ENCODE peak calls at places on chromosome 7, in nine cellular contexts. One of them, this sample, is unnamed.

GRCh38 chr7:55641273-55641691 is 69.0 kb upstream of the VOPP1 start:
- DNase-seq in CD4-positive, CD25-positive, alpha-beta regulatory T cell: peak; percentile 69
- DNase-seq in colonic mucosa: peak; percentile 47
- DNase-seq in GM12878: peak; percentile 65
- DNase-seq in naive thymus-derived CD4-positive, alpha-beta T cell: peak; percentile 49
- DNase-seq in heart left ventricle: peak; percentile 42
- DNase-seq in pancreas: no peak
- DNase-seq in lower lobe of right lung: no peak
- DNase-seq in CD8-positive, alpha-beta memory T cell: peak; percentile 47
- DNase-seq in this sample: no peak

GRCh38 chr7:151051108-151051507 is 2.8 kb downstream of the ASIC3 start:
- DNase-seq in CD4-positive, CD25-positive, alpha-beta regulatory T cell: peak; percentile 76
- DNase-seq in colonic mucosa: peak; percentile 45
- DNase-seq in GM12878: no peak
- DNase-seq in naive thymus-derived CD4-positive, alpha-beta T cell: peak; percentile 71
- DNase-seq in heart left ventricle: peak; percentile 55
- DNase-seq in pancreas: peak; percentile 73
- DNase-seq in lower lobe of right lung: peak; percentile 72
- DNase-seq in CD8-positive, alpha-beta memory T cell: peak; percentile 58
- DNase-seq in this sample: peak; percentile 84

GRCh38 chr7:92831716-92832622 is 4.4 kb downstream of the CDK6 start:
- DNase-seq in CD4-positive, CD25-positive, alpha-beta regulatory T cell: no peak
- DNase-seq in colonic mucosa: peak; percentile 43
- DNase-seq in GM12878: no peak
- DNase-seq in naive thymus-derived CD4-positive, alpha-beta T cell: no peak
- DNase-seq in heart left ventricle: no peak
- DNase-seq in pancreas: no peak
- DNase-seq in lower lobe of right lung: no peak
- DNase-seq in CD8-positive, alpha-beta memory T cell: no peak
- DNase-seq in this sample: no peak

GRCh38 chr7:127771707-127772106 is 119.7 kb downstream of the SND1 start:
- DNase-seq in CD4-positive, CD25-positive, alpha-beta regulatory T cell: no peak
- DNase-seq in colonic mucosa: no peak
- DNase-seq in GM12878: no peak
- DNase-seq in naive thymus-derived CD4-positive, alpha-beta T cell: no peak
- DNase-seq in heart left ventricle: no peak
- DNase-seq in pancreas: no peak
- DNase-seq in lower lobe of right lung: no peak
- DNase-seq in CD8-positive, alpha-beta memory T cell: no peak
- DNase-seq in this sample: no peak

GRCh38 chr7:154646126-154647013 is 356.6 kb downstream of the PAXIP1 start:
- DNase-seq in CD4-positive, CD25-positive, alpha-beta regulatory T cell: no peak
- DNase-seq in colonic mucosa: no peak
- DNase-seq in GM12878: no peak
- DNase-seq in naive thymus-derived CD4-positive, alpha-beta T cell: no peak
- DNase-seq in heart left ventricle: no peak
- DNase-seq in pancreas: no peak
- DNase-seq in lower lobe of right lung: no peak
- DNase-seq in CD8-positive, alpha-beta memory T cell: no peak
- DNase-seq in this sample: no peak

GRCh38 chr7:128003179-128003578 is 28.1 kb downstream of the LRRC4 start:
- DNase-seq in CD4-positive, CD25-positive, alpha-beta regulatory T cell: no peak
- DNase-seq in colonic mucosa: no peak
- DNase-seq in GM12878: no peak
- DNase-seq in naive thymus-derived CD4-positive, alpha-beta T cell: no peak
- DNase-seq in heart left ventricle: no peak
- DNase-seq in pancreas: no peak
- DNase-seq in lower lobe of right lung: no peak
- DNase-seq in CD8-positive, alpha-beta memory T cell: no peak
- DNase-seq in this sample: no peak

GRCh38 chr7:99365318-99366141 is 9.0 kb upstream of the ARPC1B start:
- DNase-seq in CD4-positive, CD25-positive, alpha-beta regulatory T cell: peak; percentile 62
- DNase-seq in colonic mucosa: peak; percentile 82
- DNase-seq in GM12878: no peak
- DNase-seq in naive thymus-derived CD4-positive, alpha-beta T cell: peak; percentile 77
- DNase-seq in heart left ventricle: no peak
- DNase-seq in pancreas: peak; percentile 53
- DNase-seq in lower lobe of right lung: peak; percentile 77
- DNase-seq in CD8-positive, alpha-beta memory T cell: peak; percentile 51
- DNase-seq in this sample: no peak

GRCh38 chr7:128891110-128891941 is 19.2 kb downstream of the KCP start:
- DNase-seq in CD4-positive, CD25-positive, alpha-beta regulatory T cell: no peak
- DNase-seq in colonic mucosa: no peak
- DNase-seq in GM12878: no peak
- DNase-seq in naive thymus-derived CD4-positive, alpha-beta T cell: no peak
- DNase-seq in heart left ventricle: no peak
- DNase-seq in pancreas: no peak
- DNase-seq in lower lobe of right lung: no peak
- DNase-seq in CD8-positive, alpha-beta memory T cell: no peak
- DNase-seq in this sample: peak; percentile 13

GRCh38 chr7:122425731-122426130 is 121.2 kb upstream of the FEZF1 start:
- DNase-seq in CD4-positive, CD25-positive, alpha-beta regulatory T cell: no peak
- DNase-seq in colonic mucosa: no peak
- DNase-seq in GM12878: no peak
- DNase-seq in naive thymus-derived CD4-positive, alpha-beta T cell: no peak
- DNase-seq in heart left ventricle: no peak
- DNase-seq in pancreas: no peak
- DNase-seq in lower lobe of right lung: no peak
- DNase-seq in CD8-positive, alpha-beta memory T cell: no peak
- DNase-seq in this sample: no peak

GRCh38 chr7:68892211-68892610 is 706.1 kb upstream of the AUTS2 start:
- DNase-seq in CD4-positive, CD25-positive, alpha-beta regulatory T cell: no peak
- DNase-seq in colonic mucosa: no peak
- DNase-seq in GM12878: no peak
- DNase-seq in naive thymus-derived CD4-positive, alpha-beta T cell: no peak
- DNase-seq in heart left ventricle: no peak
- DNase-seq in pancreas: no peak
- DNase-seq in lower lobe of right lung: no peak
- DNase-seq in CD8-positive, alpha-beta memory T cell: no peak
- DNase-seq in this sample: no peak

GRCh38 chr7:131970602-131971001 is 414.2 kb upstream of the PODXL start:
- DNase-seq in CD4-positive, CD25-positive, alpha-beta regulatory T cell: no peak
- DNase-seq in colonic mucosa: no peak
- DNase-seq in GM12878: no peak
- DNase-seq in naive thymus-derived CD4-positive, alpha-beta T cell: no peak
- DNase-seq in heart left ventricle: no peak
- DNase-seq in pancreas: no peak
- DNase-seq in lower lobe of right lung: no peak
- DNase-seq in CD8-positive, alpha-beta memory T cell: no peak
- DNase-seq in this sample: no peak

GRCh38 chr7:137992738-137993394 is 9.0 kb downstream of the CREB3L2 start:
- DNase-seq in CD4-positive, CD25-positive, alpha-beta regulatory T cell: peak; percentile 47
- DNase-seq in colonic mucosa: no peak
- DNase-seq in GM12878: no peak
- DNase-seq in naive thymus-derived CD4-positive, alpha-beta T cell: no peak
- DNase-seq in heart left ventricle: peak; percentile 51
- DNase-seq in pancreas: no peak
- DNase-seq in lower lobe of right lung: no peak
- DNase-seq in CD8-positive, alpha-beta memory T cell: no peak
- DNase-seq in this sample: peak; percentile 65

DNA sequence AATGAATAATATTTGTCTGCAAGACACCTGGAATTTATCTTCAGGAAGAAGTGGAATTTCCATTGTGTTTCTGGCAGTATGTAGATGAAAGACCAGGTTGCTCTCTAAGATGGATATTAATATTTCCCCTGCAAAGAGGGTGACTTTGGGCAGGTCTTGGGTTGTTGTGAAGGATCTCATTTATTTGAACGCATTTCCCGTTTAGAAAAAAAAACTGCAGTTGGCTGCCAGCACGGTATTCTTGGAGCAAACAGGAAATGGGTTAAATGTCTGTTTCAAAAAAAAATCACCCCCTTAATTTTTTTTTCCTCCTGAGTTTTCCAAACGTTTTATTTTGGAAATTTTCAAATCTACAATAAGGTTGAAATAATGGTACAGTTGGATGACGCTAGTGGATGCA is 11.5 kb downstream of the EIF4H start:
- DNase-seq in CD4-positive, CD25-positive, alpha-beta regulatory T cell: no peak
- DNase-seq in colonic mucosa: no peak
- DNase-seq in GM12878: no peak
- DNase-seq in naive thymus-derived CD4-positive, alpha-beta T cell: no peak
- DNase-seq in heart left ventricle: no peak
- DNase-seq in pancreas: no peak
- DNase-seq in lower lobe of right lung: no peak
- DNase-seq in CD8-positive, alpha-beta memory T cell: no peak
- DNase-seq in this sample: no peak
- H3K4me1 ChIP-seq in CD4-positive, CD25-positive, alpha-beta regulatory T cell: peaks cover 59% of the 10 kb centered on the region
- H3K4me1 ChIP-seq in colonic mucosa: peaks cover 32% of the 10 kb centered on the region
- H3K4me1 ChIP-seq in GM12878: no peaks in the 10 kb centered on the region
- H3K4me1 ChIP-seq in naive thymus-derived CD4-positive, alpha-beta T cell: peaks cover 26% of the 10 kb centered on the region
- H3K4me1 ChIP-seq in heart left ventricle: peaks cover 57% of the 10 kb centered on the region
- H3K4me1 ChIP-seq in pancreas: peaks cover 53% of the 10 kb centered on the region
- H3K4me1 ChIP-seq in lower lobe of right lung: peaks cover 83% of the 10 kb centered on the region
- H3K4me1 ChIP-seq in CD8-positive, alpha-beta memory T cell: peaks cover 53% of the 10 kb centered on the region
- H3K4me1 ChIP-seq in this sample: peaks cover 28% of the 10 kb centered on the region

GRCh38 chr7:2106920-2107319 is 125.8 kb downstream of the MAD1L1 start:
- DNase-seq in CD4-positive, CD25-positive, alpha-beta regulatory T cell: no peak
- DNase-seq in colonic mucosa: no peak
- DNase-seq in GM12878: no peak
- DNase-seq in naive thymus-derived CD4-positive, alpha-beta T cell: no peak
- DNase-seq in heart left ventricle: peak; percentile 61
- DNase-seq in pancreas: no peak
- DNase-seq in lower lobe of right lung: no peak
- DNase-seq in CD8-positive, alpha-beta memory T cell: no peak
- DNase-seq in this sample: peak; percentile 78

GRCh38 chr7:2106506-2106905 is 126.2 kb downstream of the MAD1L1 start:
- DNase-seq in CD4-positive, CD25-positive, alpha-beta regulatory T cell: no peak
- DNase-seq in colonic mucosa: no peak
- DNase-seq in GM12878: no peak
- DNase-seq in naive thymus-derived CD4-positive, alpha-beta T cell: no peak
- DNase-seq in heart left ventricle: no peak
- DNase-seq in pancreas: no peak
- DNase-seq in lower lobe of right lung: no peak
- DNase-seq in CD8-positive, alpha-beta memory T cell: no peak
- DNase-seq in this sample: no peak

GRCh38 chr7:2105280-2105679 is 127.5 kb downstream of the MAD1L1 start:
- DNase-seq in CD4-positive, CD25-positive, alpha-beta regulatory T cell: no peak
- DNase-seq in colonic mucosa: no peak
- DNase-seq in GM12878: no peak
- DNase-seq in naive thymus-derived CD4-positive, alpha-beta T cell: no peak
- DNase-seq in heart left ventricle: no peak
- DNase-seq in pancreas: no peak
- DNase-seq in lower lobe of right lung: no peak
- DNase-seq in CD8-positive, alpha-beta memory T cell: no peak
- DNase-seq in this sample: no peak

GRCh38 chr7:2104716-2105115 is 128.0 kb downstream of the MAD1L1 start:
- DNase-seq in CD4-positive, CD25-positive, alpha-beta regulatory T cell: no peak
- DNase-seq in colonic mucosa: no peak
- DNase-seq in GM12878: no peak
- DNase-seq in naive thymus-derived CD4-positive, alpha-beta T cell: no peak
- DNase-seq in heart left ventricle: no peak
- DNase-seq in pancreas: no peak
- DNase-seq in lower lobe of right lung: no peak
- DNase-seq in CD8-positive, alpha-beta memory T cell: no peak
- DNase-seq in this sample: no peak

DNA sequence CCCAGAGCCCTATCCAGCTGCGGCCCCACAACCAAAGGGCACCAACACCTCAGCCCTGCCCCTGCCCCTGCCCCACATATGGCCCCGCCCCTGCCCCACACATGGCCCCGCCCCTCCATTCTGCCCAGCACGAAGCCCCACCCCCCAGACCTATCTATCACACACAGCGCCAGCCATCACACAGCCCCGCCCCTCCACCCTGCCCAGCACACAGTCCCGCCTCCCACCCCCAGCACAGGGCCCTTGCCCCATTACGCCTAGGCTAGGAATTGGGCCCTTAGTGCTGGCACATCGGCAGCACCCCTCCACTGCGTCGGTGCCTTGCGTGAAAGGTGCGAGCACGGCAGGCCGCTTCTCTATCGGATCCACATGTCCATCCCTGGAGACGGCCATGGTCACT is 126.8 kb downstream of the MAD1L1 start:
- DNase-seq in CD4-positive, CD25-positive, alpha-beta regulatory T cell: no peak
- DNase-seq in colonic mucosa: no peak
- DNase-seq in GM12878: no peak
- DNase-seq in naive thymus-derived CD4-positive, alpha-beta T cell: no peak
- DNase-seq in heart left ventricle: no peak
- DNase-seq in pancreas: no peak
- DNase-seq in lower lobe of right lung: no peak
- DNase-seq in CD8-positive, alpha-beta memory T cell: no peak
- DNase-seq in this sample: no peak
- H3K4me1 ChIP-seq in CD4-positive, CD25-positive, alpha-beta regulatory T cell: peaks cover 10% of the 10 kb centered on the region
- H3K4me1 ChIP-seq in colonic mucosa: no peaks in the 10 kb centered on the region
- H3K4me1 ChIP-seq in GM12878: peaks cover 12% of the 10 kb centered on the region
- H3K4me1 ChIP-seq in naive thymus-derived CD4-positive, alpha-beta T cell: peaks cover 4% of the 10 kb centered on the region
- H3K4me1 ChIP-seq in heart left ventricle: peaks cover 10% of the 10 kb centered on the region
- H3K4me1 ChIP-seq in pancreas: no peaks in the 10 kb centered on the region
- H3K4me1 ChIP-seq in lower lobe of right lung: peaks cover 39% of the 10 kb centered on the region
- H3K4me1 ChIP-seq in CD8-positive, alpha-beta memory T cell: peaks cover 17% of the 10 kb centered on the region
- H3K4me1 ChIP-seq in this sample: peaks cover 11% of the 10 kb centered on the region

GRCh38 chr7:101133621-101134398 is 6.9 kb downstream of the SERPINE1 start:
- DNase-seq in CD4-positive, CD25-positive, alpha-beta regulatory T cell: no peak
- DNase-seq in colonic mucosa: no peak
- DNase-seq in GM12878: no peak
- DNase-seq in naive thymus-derived CD4-positive, alpha-beta T cell: no peak
- DNase-seq in heart left ventricle: no peak
- DNase-seq in pancreas: no peak
- DNase-seq in lower lobe of right lung: no peak
- DNase-seq in CD8-positive, alpha-beta memory T cell: no peak
- DNase-seq in this sample: no peak
- H3K4me1 ChIP-seq in CD4-positive, CD25-positive, alpha-beta regulatory T cell: peaks cover 6% of the 10 kb centered on the region
- H3K4me1 ChIP-seq in colonic mucosa: peaks cover 5% of the 10 kb centered on the region
- H3K4me1 ChIP-seq in GM12878: peaks cover 3% of the 10 kb centered on the region
- H3K4me1 ChIP-seq in naive thymus-derived CD4-positive, alpha-beta T cell: peaks cover under 1% of the 10 kb centered on the region
- H3K4me1 ChIP-seq in heart left ventricle: no peaks in the 10 kb centered on the region
- H3K4me1 ChIP-seq in pancreas: no peaks in the 10 kb centered on the region
- H3K4me1 ChIP-seq in lower lobe of right lung: peaks cover 13% of the 10 kb centered on the region
- H3K4me1 ChIP-seq in CD8-positive, alpha-beta memory T cell: peaks cover 7% of the 10 kb centered on the region
- H3K4me1 ChIP-seq in this sample: peaks cover 2% of the 10 kb centered on the region

GRCh38 chr7:5774136-5774535 is 7.3 kb downstream of the RNF216 start:
- DNase-seq in CD4-positive, CD25-positive, alpha-beta regulatory T cell: no peak
- DNase-seq in colonic mucosa: no peak
- DNase-seq in GM12878: no peak
- DNase-seq in naive thymus-derived CD4-positive, alpha-beta T cell: no peak
- DNase-seq in heart left ventricle: no peak
- DNase-seq in pancreas: no peak
- DNase-seq in lower lobe of right lung: no peak
- DNase-seq in CD8-positive, alpha-beta memory T cell: no peak
- DNase-seq in this sample: no peak

GRCh38 chr7:5774790-5775189 is 6.7 kb downstream of the RNF216 start:
- DNase-seq in CD4-positive, CD25-positive, alpha-beta regulatory T cell: no peak
- DNase-seq in colonic mucosa: no peak
- DNase-seq in GM12878: no peak
- DNase-seq in naive thymus-derived CD4-positive, alpha-beta T cell: no peak
- DNase-seq in heart left ventricle: no peak
- DNase-seq in pancreas: no peak
- DNase-seq in lower lobe of right lung: no peak
- DNase-seq in CD8-positive, alpha-beta memory T cell: no peak
- DNase-seq in this sample: no peak

GRCh38 chr7:5777932-5778331 is 3.5 kb downstream of the RNF216 start:
- DNase-seq in CD4-positive, CD25-positive, alpha-beta regulatory T cell: peak; percentile 15
- DNase-seq in colonic mucosa: no peak
- DNase-seq in GM12878: peak; percentile 15
- DNase-seq in naive thymus-derived CD4-positive, alpha-beta T cell: no peak
- DNase-seq in heart left ventricle: no peak
- DNase-seq in pancreas: no peak
- DNase-seq in lower lobe of right lung: no peak
- DNase-seq in CD8-positive, alpha-beta memory T cell: no peak
- DNase-seq in this sample: no peak

GRCh38 chr7:5779108-5779507 is 2.4 kb downstream of the RNF216 start:
- DNase-seq in CD4-positive, CD25-positive, alpha-beta regulatory T cell: no peak
- DNase-seq in colonic mucosa: no peak
- DNase-seq in GM12878: no peak
- DNase-seq in naive thymus-derived CD4-positive, alpha-beta T cell: no peak
- DNase-seq in heart left ventricle: no peak
- DNase-seq in pancreas: no peak
- DNase-seq in lower lobe of right lung: no peak
- DNase-seq in CD8-positive, alpha-beta memory T cell: no peak
- DNase-seq in this sample: no peak

GRCh38 chr7:5776894-5777645 is 4.4 kb downstream of the RNF216 start:
- DNase-seq in CD4-positive, CD25-positive, alpha-beta regulatory T cell: peak; percentile 62
- DNase-seq in colonic mucosa: no peak
- DNase-seq in GM12878: no peak
- DNase-seq in naive thymus-derived CD4-positive, alpha-beta T cell: peak; percentile 4
- DNase-seq in heart left ventricle: no peak
- DNase-seq in pancreas: no peak
- DNase-seq in lower lobe of right lung: no peak
- DNase-seq in CD8-positive, alpha-beta memory T cell: peak; percentile 6
- DNase-seq in this sample: no peak
- H3K4me1 ChIP-seq in CD4-positive, CD25-positive, alpha-beta regulatory T cell: peaks cover 46% of the 10 kb centered on the region
- H3K4me1 ChIP-seq in colonic mucosa: no peaks in the 10 kb centered on the region
- H3K4me1 ChIP-seq in GM12878: peaks cover 6% of the 10 kb centered on the region
- H3K4me1 ChIP-seq in naive thymus-derived CD4-positive, alpha-beta T cell: peaks cover 31% of the 10 kb centered on the region
- H3K4me1 ChIP-seq in heart left ventricle: no peaks in the 10 kb centered on the region
- H3K4me1 ChIP-seq in pancreas: no peaks in the 10 kb centered on the region
- H3K4me1 ChIP-seq in lower lobe of right lung: peaks cover 38% of the 10 kb centered on the region
- H3K4me1 ChIP-seq in CD8-positive, alpha-beta memory T cell: peaks cover 61% of the 10 kb centered on the region
- H3K4me1 ChIP-seq in this sample: peaks cover 3% of the 10 kb centered on the region